ENCODE peak calls at places on chromosomes 6 and 20, in six cellular contexts. S is sigmoid colon, W is Panc1, T is SJSA1, R is mucosa of descending colon, U is DND-41. F is an unnamed sample.
A peak's percentile ranks its signal among the peaks of the same experiment; 100 is the strongest.

GRCh38 chr6:134447883-134448387 is 130.0 kb upstream of the SGK1 start:
- DNase-seq in S (no peak), W (no peak), T (no peak), R (no peak), U (no peak), F (no peak)

GRCh38 chr6:4809999-4810918 is 34.1 kb downstream of the CDYL start:
- DNase-seq in S (no peak), W (peak; percentile 33), T (no peak), R (no peak), U (no peak), F (no peak)

GRCh38 chr6:83199865-83200230 is 6.7 kb downstream of the RWDD2A start:
- DNase-seq in S (no peak), W (no peak), T (no peak), R (no peak), U (no peak), F (no peak)

GRCh38 chr6:111200823-111201134 is 113.5 kb downstream of the SLC16A10 start:
- DNase-seq in S (no peak), W (no peak), T (no peak), R (no peak), U (no peak), F (no peak)

GRCh38 chr6:170248111-170248805 is 42.6 kb downstream of the DLL1 start:
- DNase-seq in S (no peak), W (no peak), T (no peak), R (no peak), U (no peak), F (no peak)

GRCh38 chr6:162306616-162307015 is 420.9 kb downstream of the PRKN start:
- DNase-seq in S (no peak), W (no peak), T (no peak), R (no peak), U (no peak), F (no peak)

GRCh38 chr6:116847234-116847633 is 18.4 kb upstream of the GPRC6A start:
- DNase-seq in S (no peak), W (peak; percentile 24), T (no peak), R (no peak), U (no peak), F (peak; percentile 30)

GRCh38 chr6:111689946-111690345 is 84.3 kb upstream of the TRAF3IP2 start:
- DNase-seq in S (no peak), W (no peak), T (no peak), R (no peak), U (no peak), F (no peak)

GRCh38 chr6:5206920-5207561 is 53.7 kb downstream of the LYRM4 start:
- DNase-seq in S (no peak), W (no peak), T (no peak), R (no peak), U (no peak), F (no peak)

GRCh38 chr20:9200196-9200595 is 131.3 kb downstream of the PLCB4 start:
- DNase-seq in S (no peak), W (no peak), T (no peak), R (no peak), U (no peak), F (no peak)

GRCh38 chr6:20661721-20662120 is 127.5 kb downstream of the CDKAL1 start:
- DNase-seq in S (no peak), W (no peak), T (no peak), R (no peak), U (no peak), F (no peak)

GRCh38 chr20:44399446-44399845 is 43.9 kb downstream of the HNF4A start:
- DNase-seq in S (no peak), W (no peak), T (no peak), R (no peak), U (no peak), F (no peak)

GRCh38 chr6:89951574-89952360 is 57.5 kb downstream of the GJA10 start:
- DNase-seq in S (no peak), W (no peak), T (no peak), R (no peak), U (peak; percentile 48), F (no peak)

GRCh38 chr6:66965227-66965626 is 1258.2 kb upstream of the EYS start:
- DNase-seq in S (no peak), W (no peak), T (no peak), R (no peak), U (no peak), F (no peak)

GRCh38 chr6:112717856-112718255 is 370.7 kb downstream of the RFPL4B start:
- DNase-seq in S (no peak), W (no peak), T (no peak), R (no peak), U (no peak), F (no peak)

GRCh38 chr6:145319605-145320004 is 415.7 kb downstream of the EPM2A start:
- DNase-seq in S (no peak), W (no peak), T (no peak), R (no peak), U (no peak), F (no peak)

GRCh38 chr20:32108814-32109391 is 611 bp upstream of the TM9SF4 start:
- DNase-seq in S (no peak), W (no peak), T (no peak), R (no peak), U (no peak), F (no peak)

GRCh38 chr6:2020909-2021308 is 224.5 kb downstream of the GMDS start:
- DNase-seq in S (no peak), W (no peak), T (no peak), R (no peak), U (peak; percentile 38), F (no peak)

GRCh38 chr6:37714836-37715425 is 17.2 kb upstream of the MDGA1 start:
- DNase-seq in S (no peak), W (no peak), T (no peak), R (no peak), U (no peak), F (no peak)

GRCh38 chr6:3247255-3248146 is 11.2 kb upstream of the PSMG4 start:
- DNase-seq in S (peak; percentile 91), W (no peak), T (peak; percentile 94), R (peak; percentile 56), U (no peak), F (no peak)

GRCh38 chr6:125273965-125274364 is 27.8 kb downstream of the HDDC2 start:
- DNase-seq in S (peak; percentile 73), W (no peak), T (peak; percentile 59), R (peak; percentile 70), U (no peak), F (no peak)

GRCh38 chr6:16762547-16763477 is 1.6 kb upstream of the ATXN1 start:
- DNase-seq in S (peak; percentile 75), W (no peak), T (peak; percentile 56), R (peak; percentile 73), U (peak; percentile 5), F (peak; percentile 16)

GRCh38 chr6:97440590-97441176 is 157.7 kb upstream of the MMS22L start:
- DNase-seq in S (no peak), W (peak; percentile 12), T (no peak), R (no peak), U (no peak), F (peak; percentile 2)

GRCh38 chr6:114987281-114987680 is 644.5 kb upstream of the HS3ST5 start:
- DNase-seq in S (no peak), W (no peak), T (no peak), R (no peak), U (no peak), F (no peak)

GRCh38 chr6:153328194-153328593 is 197.1 kb upstream of the RGS17 start:
- DNase-seq in S (no peak), W (no peak), T (no peak), R (no peak), U (no peak), F (no peak)

GRCh38 chr6:153334121-153334520 is 203.0 kb upstream of the RGS17 start:
- DNase-seq in S (no peak), W (no peak), T (no peak), R (no peak), U (no peak), F (no peak)
- H3K9me3 ChIP-seq in S (no peaks in the 10 kb centered on the region), W (no peaks in the 10 kb centered on the region), T (no peaks in the 10 kb centered on the region), R (no peaks in the 10 kb centered on the region), U (no peaks in the 10 kb centered on the region), F (no peaks in the 10 kb centered on the region)

DNA sequence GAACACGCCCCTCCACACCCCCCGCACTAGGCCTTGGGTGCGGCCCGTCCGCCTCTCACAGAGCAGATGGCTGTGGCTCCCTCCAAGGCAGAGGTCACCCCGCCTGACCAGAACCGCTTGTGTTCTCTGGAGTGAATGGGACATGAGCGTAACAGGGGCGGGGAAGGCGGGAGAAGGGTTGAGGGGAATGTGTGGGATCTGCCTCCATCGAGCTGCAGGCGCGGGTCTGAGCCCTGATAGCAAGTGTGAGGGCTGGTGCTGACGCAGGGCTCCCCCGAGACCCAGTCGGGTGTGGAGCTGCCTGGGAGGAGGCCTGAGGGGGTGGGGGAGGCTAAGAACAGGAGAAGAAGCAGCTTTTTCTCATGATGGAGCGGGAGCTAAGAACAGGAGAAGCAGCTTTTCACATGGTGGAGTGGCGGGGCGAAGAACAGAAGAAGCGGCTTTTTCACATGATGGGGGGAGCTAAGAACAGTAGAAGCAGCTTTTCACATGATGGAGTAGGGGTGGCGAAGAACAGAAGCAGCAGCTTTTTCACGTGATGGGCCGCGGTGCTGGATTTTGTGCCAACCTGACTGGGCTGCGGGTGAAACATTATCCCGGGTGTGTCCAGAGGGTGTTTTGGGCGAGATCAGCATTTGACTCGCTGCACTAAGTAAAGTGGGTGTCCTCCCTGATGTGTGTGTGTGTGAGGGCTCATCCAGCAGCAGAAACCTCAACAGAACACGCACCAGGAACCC is 169.2 kb downstream of the TTLL2 start:
- DNase-seq in S (peak; percentile 60), W (no peak), T (no peak), R (peak; percentile 47), U (no peak), F (no peak)
- H3K9me3 ChIP-seq in S (no peaks in the 10 kb centered on the region), W (no peaks in the 10 kb centered on the region), T (no peaks in the 10 kb centered on the region), R (no peaks in the 10 kb centered on the region), U (peaks cover 6% of the 10 kb centered on the region), F (no peaks in the 10 kb centered on the region)

DNA sequence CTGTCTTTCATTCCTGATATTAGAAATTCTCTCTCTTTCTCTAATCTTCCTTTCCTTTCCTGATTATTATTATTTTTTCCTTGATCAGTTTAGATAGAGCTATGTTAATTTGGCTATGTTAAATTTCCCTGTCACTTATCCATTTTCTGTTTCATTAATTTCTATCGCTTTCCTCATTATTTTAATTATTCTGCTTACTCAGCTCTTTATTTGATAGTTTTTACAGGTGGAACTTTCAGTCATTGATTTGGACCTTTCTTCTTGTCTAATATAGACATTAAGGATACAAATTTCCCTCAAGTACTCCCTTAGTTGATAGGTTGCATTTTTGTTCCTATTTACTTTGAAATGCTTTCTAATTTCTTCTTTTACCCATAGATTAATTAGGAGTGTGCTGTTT is 442.3 kb downstream of the CDH26 start:
- DNase-seq in S (no peak), W (no peak), T (no peak), R (no peak), U (no peak), F (no peak)
- H3K9me3 ChIP-seq in S (peaks cover 2% of the 10 kb centered on the region), W (no peaks in the 10 kb centered on the region), T (no peaks in the 10 kb centered on the region), R (peaks cover 3% of the 10 kb centered on the region), U (peaks cover 10% of the 10 kb centered on the region), F (peaks cover 13% of the 10 kb centered on the region)

GRCh38 chr20:55782861-55783260 is 222.5 kb downstream of the CBLN4 start:
- DNase-seq in S (no peak), W (no peak), T (no peak), R (no peak), U (no peak), F (no peak)
- H3K9me3 ChIP-seq in S (no peaks in the 10 kb centered on the region), W (no peaks in the 10 kb centered on the region), T (peaks cover 2% of the 10 kb centered on the region), R (no peaks in the 10 kb centered on the region), U (no peaks in the 10 kb centered on the region), F (no peaks in the 10 kb centered on the region)